ENCODE peak calls at places on chromosomes 16 and 17, in seven cellular contexts. X is Peyer's patch, P is pancreas, Z is GM06990, E is fibroblast of lung, L is tibial nerve, M is GM13977. S is an unnamed sample.

GRCh38 chr16:1027416-1027815 is 45.1 kb upstream of the SSTR5 start:
- DNase-seq in Z (no peak), M (no peak), L (no peak), E (no peak), P (no peak), X (no peak), S (no peak)

GRCh38 chr17:48577330-48577945 is 712 bp downstream of the HOXB4 start:
- DNase-seq in L (no peak), Z (no peak), X (no peak), M (peak), E (no peak), P (no peak), S (no peak)

GRCh38 chr17:49361129-49361901 is 735 bp downstream of the ZNF652 start:
- DNase-seq in E (peak), L (no peak), Z (peak), P (peak), X (peak), M (peak), S (peak)

GRCh38 chr16:85323961-85324253 is 211.6 kb upstream of the CIBAR2 start:
- DNase-seq in L (no peak), M (no peak), X (no peak), P (no peak), Z (no peak), E (no peak), S (no peak)

GRCh38 chr17:81939881-81940385 is 2.8 kb upstream of the PYCR1 start:
- DNase-seq in E (peak), L (no peak), Z (no peak), X (no peak), P (peak), M (no peak), S (no peak)

GRCh38 chr17:80265205-80266068 is 4.8 kb downstream of the RNF213 start:
- DNase-seq in P (no peak), M (peak), L (no peak), X (peak), Z (peak), E (peak), S (no peak)

GRCh38 chr17:40069751-40070643 is 7.2 kb downstream of the THRA start:
- DNase-seq in P (peak), M (peak), Z (no peak), L (no peak), E (peak), X (peak), S (no peak)

GRCh38 chr16:85281181-85281580 is 168.9 kb upstream of the CIBAR2 start:
- DNase-seq in M (no peak), Z (no peak), X (no peak), E (no peak), P (no peak), L (no peak), S (no peak)

GRCh38 chr17:8187517-8188407 is 2.2 kb downstream of the BORCS6 start:
- DNase-seq in X (peak), P (peak), E (peak), L (peak), Z (peak), M (peak), S (peak)

GRCh38 chr16:72286936-72287620 is 115.1 kb upstream of the PMFBP1 start:
- DNase-seq in M (no peak), X (no peak), P (no peak), E (no peak), Z (no peak), L (no peak), S (no peak)

GRCh38 chr17:32197987-32198386 is 55.7 kb downstream of the RHOT1 start:
- DNase-seq in Z (no peak), L (no peak), P (no peak), X (no peak), E (no peak), M (no peak), S (no peak)

DNA sequence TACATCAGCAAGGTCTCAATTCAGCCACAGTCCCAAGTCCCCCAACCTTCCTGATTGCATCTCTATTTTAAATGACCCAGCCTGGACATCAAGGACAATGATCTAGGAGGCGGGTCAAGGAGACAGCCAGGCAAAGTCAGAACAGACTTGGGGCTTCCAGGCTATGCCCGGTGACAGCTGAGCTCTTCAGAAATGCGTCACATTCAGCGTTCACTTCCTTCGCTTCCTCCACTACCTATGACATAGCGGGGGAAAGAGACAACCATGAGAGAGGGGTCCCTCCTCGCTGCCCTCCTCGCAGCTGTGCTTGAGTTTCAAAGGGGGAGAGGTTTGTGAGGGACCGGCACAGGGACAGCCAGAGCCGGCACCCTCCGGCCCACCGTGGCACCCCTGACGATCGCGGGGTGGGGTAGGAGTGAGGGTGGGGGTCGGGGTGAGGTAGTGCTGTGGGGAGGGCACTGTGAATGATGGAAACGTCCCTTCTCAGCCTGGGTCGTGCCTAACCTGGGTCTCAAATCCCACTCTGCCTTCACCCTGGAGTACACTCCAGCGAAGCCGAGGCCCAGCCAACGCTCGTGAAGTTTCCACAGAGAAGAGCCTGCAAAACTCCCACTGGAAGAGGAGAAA is 12.3 kb upstream of the LGALS3BP start:
- DNase-seq in Z (no peak), M (no peak), L (peak), X (no peak), P (peak), E (no peak), S (no peak)
- TF ChIP-seq CTCF in Z (no peak), M (no peak), L (no peak), X (no peak), P (no peak), E (no peak), S (no peak)

GRCh38 chr16:88406096-88407041 is 23.6 kb downstream of the ZNF469 start:
- DNase-seq in M (no peak), X (no peak), L (no peak), E (no peak), Z (no peak), P (no peak), S (no peak)
- TF ChIP-seq CTCF in M (no peak), X (no peak), L (no peak), E (peak), Z (peak), P (no peak), S (no peak)

GRCh38 chr17:59366773-59367656 is 35.6 kb downstream of the YPEL2 start:
- DNase-seq in X (no peak), P (peak), E (peak), Z (no peak), L (no peak), M (no peak), S (no peak)

GRCh38 chr17:59367657-59368045 is 36.2 kb downstream of the YPEL2 start:
- DNase-seq in Z (no peak), M (no peak), P (no peak), E (peak), X (no peak), L (no peak), S (no peak)

GRCh38 chr17:59365383-59365981 is 34.0 kb downstream of the YPEL2 start:
- DNase-seq in L (no peak), M (no peak), X (no peak), E (no peak), Z (no peak), P (no peak), S (no peak)

GRCh38 chr17:59368218-59368857 is 36.9 kb downstream of the YPEL2 start:
- DNase-seq in X (no peak), E (no peak), M (no peak), L (no peak), Z (no peak), P (no peak), S (no peak)

GRCh38 chr17:59366040-59366757 is 34.7 kb downstream of the YPEL2 start:
- DNase-seq in P (no peak), X (no peak), L (no peak), M (no peak), Z (no peak), E (peak), S (no peak)
- TF ChIP-seq CTCF in P (no peak), X (no peak), L (no peak), M (no peak), Z (no peak), E (no peak), S (no peak)

DNA sequence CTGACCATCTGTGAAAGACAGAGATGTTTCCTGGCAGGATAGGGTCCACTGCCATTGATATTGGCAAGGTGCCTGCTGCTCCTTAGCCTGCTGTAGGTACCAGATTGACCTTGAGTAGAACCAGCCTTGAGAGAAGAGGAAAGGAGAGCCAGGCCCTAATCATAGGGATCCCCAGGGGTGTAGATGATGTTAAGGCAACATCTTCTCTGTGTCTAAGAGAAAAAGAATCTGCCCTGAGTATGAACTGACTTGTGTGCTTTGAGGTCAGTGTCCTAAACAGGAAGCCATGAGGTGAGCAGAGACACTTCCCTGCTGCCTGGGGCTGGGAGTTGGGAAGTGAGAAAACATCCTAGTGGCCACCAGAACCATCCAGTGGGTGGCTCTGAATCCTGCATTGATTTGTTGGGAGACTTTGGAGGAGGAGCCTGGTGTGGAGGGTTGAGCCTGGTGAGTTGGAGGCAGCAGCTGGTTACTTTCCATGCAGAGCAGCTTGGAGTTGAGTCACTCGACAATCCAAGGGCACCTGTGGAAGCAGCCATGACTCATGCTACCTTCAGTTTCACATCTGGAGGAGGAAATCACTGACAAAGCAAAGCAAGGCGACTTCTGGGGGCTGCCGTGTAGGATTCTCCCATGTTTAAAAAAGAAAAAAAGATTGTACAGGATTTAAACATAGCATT is 47.8 kb downstream of the BMERB1 start:
- DNase-seq in L (no peak), X (no peak), E (peak), P (peak), Z (no peak), M (no peak), S (no peak)
- TF ChIP-seq CTCF in L (no peak), X (peak), E (peak), P (no peak), Z (no peak), M (no peak), S (no peak)

GRCh38 chr16:87956771-87957279 is 5.6 kb downstream of the BANP start:
- DNase-seq in Z (no peak), P (no peak), L (no peak), E (peak), X (no peak), M (peak), S (no peak)
- TF ChIP-seq CTCF in Z (peak), P (no peak), L (no peak), E (peak), X (no peak), M (peak), S (no peak)